ENCODE peak calls at places on chromosomes 2 and 18, in ten cellular contexts. G is Caco-2; E is T-helper 2 cell; N is HAP-1; P is Ammon's horn; Z is IMR-90; M is activated CD8-positive, alpha-beta memory T cell treated with anti-CD3 and anti-CD28 coated beads, Interleukin-2, amount 50 U/mL, for 48 hours; I is M059J; L is ELR; X is NCI-H226. A is an unnamed sample.

GRCh38 chr2:47898089-47898731 is 8.1 kb downstream of the FBXO11 start:
- DNase-seq in E (no peak), X (no peak), I (no peak), L (no peak), P (no peak), N (no peak), G (no peak), Z (no peak), M (no peak), A (no peak)

GRCh38 chr2:132978840-132979239 is 308.8 kb upstream of the LYPD1 start:
- DNase-seq in G (no peak), P (peak), Z (no peak), X (no peak), E (peak), N (no peak), M (no peak), I (peak), L (no peak), A (no peak)

GRCh38 chr2:99079226-99079625 is 62.3 kb upstream of the C2orf15 start:
- DNase-seq in I (no peak), X (peak), P (no peak), N (no peak), L (peak), M (no peak), G (no peak), Z (no peak), E (no peak), A (no peak)

GRCh38 chr18:60563082-60563481 is 190.5 kb upstream of the MC4R start:
- DNase-seq in N (no peak), M (no peak), E (no peak), L (no peak), I (no peak), P (no peak), G (no peak), Z (no peak), X (no peak), A (no peak)

GRCh38 chr2:240629968-240630770 is 4.9 kb downstream of the GPR35 start:
- DNase-seq in Z (no peak), E (no peak), N (no peak), M (no peak), G (peak), P (no peak), L (no peak), I (no peak), X (no peak), A (peak)

GRCh38 chr2:69013123-69013836 is at the start of gene ANTXR1:
- DNase-seq in E (peak), Z (peak), L (peak), M (peak), X (peak), P (peak), G (no peak), I (peak), N (peak), A (peak)

GRCh38 chr2:71797006-71797810 is 343.8 kb downstream of the DYSF start:
- DNase-seq in G (no peak), E (no peak), Z (no peak), X (no peak), N (no peak), M (no peak), I (no peak), L (no peak), P (no peak), A (no peak)

GRCh38 chr2:126717928-126718327 is 62.0 kb downstream of the GYPC start:
- DNase-seq in G (no peak), N (no peak), Z (no peak), I (no peak), X (no peak), P (no peak), E (no peak), L (no peak), M (no peak), A (no peak)

GRCh38 chr2:120490091-120490798 is 144.3 kb downstream of the INHBB start:
- DNase-seq in X (no peak), N (no peak), G (no peak), E (no peak), L (no peak), P (no peak), I (no peak), M (no peak), Z (no peak), A (no peak)

GRCh38 chr18:21069468-21069867 is 42.1 kb downstream of the ROCK1 start:
- DNase-seq in I (no peak), M (no peak), G (no peak), P (no peak), X (no peak), E (no peak), N (no peak), Z (no peak), L (no peak), A (no peak)

GRCh38 chr18:12093520-12094257 is at the start of gene ANKRD62:
- DNase-seq in Z (no peak), I (no peak), P (no peak), E (no peak), M (no peak), L (no peak), X (no peak), N (no peak), G (no peak), A (no peak)

GRCh38 chr18:80246656-80247402 is 485 bp downstream of the PARD6G start:
- DNase-seq in G (no peak), N (peak), Z (no peak), L (peak), I (peak), E (no peak), P (no peak), X (no peak), M (no peak), A (peak)